ENCODE peak calls at places on chromosome 2, in seven cellular contexts. H is uterus; Y is activated CD8-positive, alpha-beta T cell treated with anti-CD3 and anti-CD28 coated beads for 36 hours; J is WERI-Rb-1; N is heart left ventricle; M is coronary artery; B is astrocyte of the spinal cord. C is an unnamed sample.

GRCh38 chr2:15223887-15224286 is 337.2 kb downstream of the NBAS start:
- DNase-seq in Y (no peak), M (no peak), B (peak), J (no peak), H (no peak), N (no peak), C (no peak)

GRCh38 chr2:209097168-209097567 is 326.7 kb upstream of the MAP2 start:
- DNase-seq in J (no peak), N (no peak), H (no peak), Y (no peak), B (no peak), M (no peak), C (no peak)

GRCh38 chr2:66569321-66569851 is 134.5 kb downstream of the MEIS1 start:
- DNase-seq in M (no peak), Y (no peak), H (peak), B (peak), N (no peak), J (no peak), C (no peak)

GRCh38 chr2:86695053-86695691 is 24.9 kb upstream of the RMND5A start:
- DNase-seq in Y (peak), H (no peak), J (no peak), N (no peak), M (no peak), B (no peak), C (no peak)

GRCh38 chr2:24566209-24566608 is 75.2 kb downstream of the NCOA1 start:
- DNase-seq in N (no peak), J (no peak), Y (no peak), M (no peak), H (no peak), B (no peak), C (no peak)

GRCh38 chr2:208306291-208306690 is 40.2 kb downstream of the PIKFYVE start:
- DNase-seq in H (no peak), N (no peak), J (no peak), B (peak), M (no peak), Y (no peak), C (no peak)

GRCh38 chr2:211127501-211127900 is 571.1 kb downstream of the CPS1 start:
- DNase-seq in M (no peak), N (no peak), Y (no peak), J (no peak), H (no peak), B (no peak), C (no peak)

GRCh38 chr2:59066787-59067399 is 825.8 kb upstream of the FANCL start:
- DNase-seq in H (no peak), Y (no peak), N (peak), B (no peak), J (no peak), M (no peak), C (no peak)

GRCh38 chr2:81163583-81163982 is 859.0 kb upstream of the LRRTM1 start:
- DNase-seq in H (no peak), N (no peak), Y (no peak), M (no peak), B (no peak), J (no peak), C (no peak)

GRCh38 chr2:3505771-3506170 is 13.6 kb downstream of the ADI1 start:
- DNase-seq in M (peak), J (peak), H (no peak), Y (no peak), B (no peak), N (no peak), C (no peak)

GRCh38 chr2:24919977-24920812 is at the start of gene ADCY3:
- DNase-seq in Y (peak), B (no peak), N (peak), M (no peak), H (peak), J (peak), C (peak)

GRCh38 chr2:23506460-23507266 is 121.7 kb downstream of the KLHL29 start:
- DNase-seq in M (no peak), J (no peak), B (no peak), Y (no peak), N (no peak), H (no peak), C (no peak)

GRCh38 chr2:141610564-141610963 is 520.3 kb downstream of the LRP1B start:
- DNase-seq in J (no peak), Y (no peak), N (no peak), M (no peak), H (no peak), B (no peak), C (no peak)

GRCh38 chr2:232147440-232148077 is 186.0 kb downstream of the DIS3L2 start:
- DNase-seq in H (no peak), M (no peak), Y (no peak), N (no peak), B (no peak), J (no peak), C (no peak)

GRCh38 chr2:159538801-159539200 is 77.5 kb downstream of the BAZ2B start:
- DNase-seq in H (no peak), M (no peak), B (no peak), J (no peak), Y (no peak), N (no peak), C (no peak)

GRCh38 chr2:144452169-144453038 is 67.5 kb downstream of the ZEB2 start:
- DNase-seq in J (peak), Y (no peak), M (no peak), H (no peak), N (no peak), B (peak), C (no peak)

GRCh38 chr2:70726947-70727725 is 40.9 kb downstream of the ADD2 start:
- DNase-seq in J (no peak), H (no peak), M (no peak), N (no peak), B (peak), Y (no peak), C (no peak)

GRCh38 chr2:24899361-24899760 is 20.7 kb downstream of the ADCY3 start:
- DNase-seq in J (no peak), M (no peak), Y (no peak), B (no peak), N (no peak), H (no peak), C (no peak)

DNA sequence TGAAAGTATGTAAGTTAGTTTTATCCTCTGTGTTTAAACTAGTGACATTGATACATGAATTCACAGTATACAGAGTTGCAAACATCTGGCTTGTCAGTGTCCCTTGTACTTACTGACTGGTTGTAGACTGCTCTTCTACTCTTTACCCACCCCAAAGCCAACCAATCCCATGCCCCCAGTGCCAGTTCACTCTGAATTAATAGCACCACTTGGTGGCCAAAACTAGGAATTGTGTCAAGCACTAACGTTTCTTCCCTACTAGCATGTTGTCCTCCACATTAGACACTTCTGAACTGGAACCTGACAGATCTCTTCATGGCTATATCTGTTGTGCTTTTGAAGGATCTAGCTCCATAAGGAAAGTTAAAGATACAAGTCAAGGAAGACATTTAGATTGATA is 27.2 kb upstream of the OTX1 start:
- DNase-seq in M (no peak), B (peak), H (no peak), J (peak), Y (peak), N (no peak), C (no peak)
- TF ChIP-seq CTCF in M (no peak), B (peak), H (no peak), J (peak), Y (no peak), N (peak), C (no peak)

GRCh38 chr2:137986268-137986667 is 22.0 kb downstream of the HNMT start:
- DNase-seq in J (no peak), N (no peak), B (no peak), Y (no peak), M (no peak), H (no peak), C (no peak)

GRCh38 chr2:137992039-137992646 is 27.9 kb downstream of the HNMT start:
- DNase-seq in Y (no peak), M (no peak), H (no peak), B (no peak), N (peak), J (no peak), C (no peak)

GRCh38 chr2:137991078-137991477 is 26.8 kb downstream of the HNMT start:
- DNase-seq in B (no peak), M (no peak), H (no peak), Y (no peak), N (no peak), J (no peak), C (no peak)

GRCh38 chr2:137983581-137983980 is 19.3 kb downstream of the HNMT start:
- DNase-seq in H (no peak), B (no peak), M (no peak), Y (no peak), N (no peak), J (no peak), C (no peak)

GRCh38 chr2:137987011-137987410 is 22.7 kb downstream of the HNMT start:
- DNase-seq in Y (no peak), N (no peak), B (no peak), H (no peak), J (no peak), M (no peak), C (no peak)
- TF ChIP-seq CTCF in Y (no peak), N (no peak), B (no peak), H (no peak), J (no peak), M (no peak), C (no peak)

GRCh38 chr2:226977775-226978190 is 141.9 kb downstream of the RHBDD1 start:
- DNase-seq in B (peak), N (no peak), J (no peak), H (no peak), Y (no peak), M (no peak), C (no peak)

GRCh38 chr2:226978300-226978699 is 142.4 kb downstream of the RHBDD1 start:
- DNase-seq in B (no peak), M (no peak), J (no peak), Y (no peak), H (no peak), N (no peak), C (no peak)

GRCh38 chr2:226983891-226984290 is 148.0 kb downstream of the RHBDD1 start:
- DNase-seq in Y (no peak), H (no peak), N (no peak), J (no peak), B (no peak), M (no peak), C (no peak)

GRCh38 chr2:226981731-226982373 is 146.0 kb downstream of the RHBDD1 start:
- DNase-seq in N (no peak), Y (no peak), J (no peak), B (no peak), H (no peak), M (no peak), C (no peak)

GRCh38 chr2:226979004-226979403 is 143.2 kb downstream of the RHBDD1 start:
- DNase-seq in B (no peak), J (no peak), M (no peak), H (no peak), N (no peak), Y (no peak), C (no peak)
- TF ChIP-seq CTCF in B (no peak), J (no peak), M (no peak), H (no peak), N (no peak), Y (no peak), C (peak)

GRCh38 chr2:44817256-44817655 is 124.2 kb upstream of the SIX3 start:
- DNase-seq in J (peak), M (peak), Y (no peak), H (no peak), B (no peak), N (no peak), C (no peak)
- TF ChIP-seq CTCF in J (no peak), M (no peak), Y (no peak), H (no peak), B (no peak), N (no peak), C (no peak)

DNA sequence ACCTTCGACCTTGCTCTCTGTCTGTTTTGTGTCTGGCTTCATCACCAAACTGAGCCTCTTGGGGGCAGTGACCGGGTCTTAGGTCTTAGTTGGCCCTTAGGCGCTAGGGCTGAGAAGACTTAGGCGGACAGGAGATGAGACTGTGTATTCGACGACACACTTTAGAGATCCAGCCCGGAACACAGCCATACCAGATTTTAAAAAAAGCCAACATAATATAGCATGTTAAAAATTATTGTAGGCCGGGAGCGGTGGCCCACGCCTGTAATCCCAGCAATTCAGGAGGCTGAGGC is 9.5 kb upstream of the PROC start:
- DNase-seq in H (no peak), J (no peak), B (no peak), M (no peak), Y (no peak), N (no peak), C (no peak)
- TF ChIP-seq CTCF in H (no peak), J (peak), B (no peak), M (no peak), Y (no peak), N (no peak), C (no peak)

GRCh38 chr2:43948370-43948769 is 47.4 kb downstream of the LRPPRC start:
- DNase-seq in Y (no peak), B (no peak), J (no peak), M (no peak), H (no peak), N (no peak), C (no peak)

GRCh38 chr2:43944915-43945314 is 50.9 kb downstream of the LRPPRC start:
- DNase-seq in N (no peak), M (no peak), B (no peak), J (no peak), H (no peak), Y (no peak), C (no peak)

GRCh38 chr2:43945439-43945838 is 50.4 kb downstream of the LRPPRC start:
- DNase-seq in M (no peak), B (no peak), N (no peak), J (no peak), Y (no peak), H (no peak), C (no peak)

DNA sequence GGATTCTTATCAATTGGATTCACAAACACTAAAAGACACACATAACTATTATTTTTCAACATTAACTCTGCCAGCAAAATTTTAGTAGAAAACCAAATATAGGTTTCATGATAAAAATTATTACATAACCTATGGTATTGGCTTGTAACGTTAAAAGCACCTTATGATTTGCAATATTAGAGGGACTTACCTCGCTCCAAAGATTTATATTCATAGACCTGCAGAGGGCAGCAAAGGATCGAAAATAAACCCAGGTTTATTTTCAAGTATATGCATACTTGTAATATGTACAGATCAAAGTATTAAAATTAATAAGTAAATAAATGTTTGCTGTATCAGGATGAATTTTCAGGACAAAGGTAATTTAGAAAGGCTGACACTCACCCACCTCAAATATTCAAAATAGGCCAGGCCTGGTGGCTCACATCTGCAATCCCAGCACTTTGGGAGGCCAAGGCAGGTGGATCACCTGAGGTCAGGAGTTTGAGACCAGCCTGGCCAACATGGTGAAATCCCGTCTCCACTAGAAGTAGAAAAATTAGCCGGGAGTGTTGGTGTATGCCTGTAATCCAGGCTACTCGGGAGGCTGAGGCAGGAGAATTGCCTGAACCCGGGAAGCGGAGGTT is 45.3 kb downstream of the LRPPRC start:
- DNase-seq in B (peak), H (no peak), J (no peak), M (no peak), N (no peak), Y (peak), C (no peak)
- TF ChIP-seq CTCF in B (peak), H (no peak), J (no peak), M (no peak), N (peak), Y (peak), C (peak)

C was measured in dorsolateral prefrontal cortex.